ENCODE peak calls at places on chromosomes 12 and 14, in six cellular contexts. U is A549, Q is WTC11, R is H1, E is HepG2, B is endothelial cell of umbilical vein. Z is an unnamed sample.

GRCh38 chr14:78902010-78902623 is 731.9 kb downstream of the NRXN3 start:
- DNase-seq in U (no peak), Q (peak), R (peak), E (peak), B (peak), Z (peak)

GRCh38 chr14:69909831-69910550 is 30.8 kb downstream of the SMOC1 start:
- DNase-seq in U (no peak), Q (no peak), R (no peak), E (no peak), B (no peak), Z (no peak)

GRCh38 chr12:124233041-124233836 is 61.7 kb upstream of the RFLNA start:
- DNase-seq in U (no peak), Q (no peak), R (no peak), E (no peak), B (peak), Z (no peak)

GRCh38 chr14:44914849-44915248 is 46.9 kb downstream of the KLHL28 start:
- DNase-seq in U (no peak), Q (no peak), R (no peak), E (peak), B (no peak), Z (no peak)

GRCh38 chr12:32661706-32662105 is 17.4 kb upstream of the DNM1L start:
- DNase-seq in U (no peak), Q (no peak), R (peak), E (no peak), B (no peak), Z (no peak)

GRCh38 chr12:14959126-14959440 is 2.3 kb downstream of the ARHGDIB start:
- DNase-seq in U (no peak), Q (no peak), R (no peak), E (no peak), B (no peak), Z (no peak)

GRCh38 chr12:75635606-75636444 is 124.4 kb upstream of the KRR1 start:
- DNase-seq in U (peak), Q (no peak), R (no peak), E (peak), B (peak), Z (peak)

GRCh38 chr14:37864861-37865718 is 269.7 kb downstream of the TTC6 start:
- DNase-seq in U (no peak), Q (no peak), R (no peak), E (peak), B (no peak), Z (no peak)

GRCh38 chr14:92607702-92608429 is 94.3 kb downstream of the RIN3 start:
- DNase-seq in U (no peak), Q (no peak), R (no peak), E (no peak), B (peak), Z (no peak)

GRCh38 chr12:5768880-5769199 is 176.2 kb downstream of the ANO2 start:
- DNase-seq in U (no peak), Q (no peak), R (no peak), E (no peak), B (no peak), Z (no peak)

GRCh38 chr14:33016611-33017010 is 77.9 kb downstream of the NPAS3 start:
- DNase-seq in U (no peak), Q (no peak), R (no peak), E (no peak), B (no peak), Z (no peak)

GRCh38 chr14:68549966-68550705 is 242.7 kb downstream of the ZFP36L1 start:
- DNase-seq in U (no peak), Q (no peak), R (peak), E (no peak), B (peak), Z (no peak)

GRCh38 chr12:6925543-6926279 is 2.0 kb upstream of the ATN1 start:
- DNase-seq in U (peak), Q (peak), R (peak), E (no peak), B (peak), Z (no peak)

GRCh38 chr12:14024589-14024988 is 43.2 kb upstream of the GRIN2B start:
- DNase-seq in U (no peak), Q (no peak), R (no peak), E (no peak), B (no peak), Z (no peak)

GRCh38 chr12:91331371-91331770 is 148.8 kb upstream of the DCN start:
- DNase-seq in U (no peak), Q (no peak), R (no peak), E (no peak), B (no peak), Z (no peak)

GRCh38 chr14:105855246-105855892 is 329.0 kb downstream of the TMEM121 start:
- DNase-seq in U (no peak), Q (no peak), R (no peak), E (no peak), B (no peak), Z (no peak)

GRCh38 chr14:79161576-79161975 is 991.4 kb downstream of the NRXN3 start:
- DNase-seq in U (no peak), Q (peak), R (peak), E (no peak), B (peak), Z (no peak)

GRCh38 chr12:108832208-108832607 is 25.2 kb downstream of the SSH1 start:
- DNase-seq in U (no peak), Q (no peak), R (no peak), E (no peak), B (peak), Z (no peak)

GRCh38 chr12:108833757-108834472 is 23.5 kb downstream of the SSH1 start:
- DNase-seq in U (no peak), Q (no peak), R (no peak), E (no peak), B (no peak), Z (no peak)

GRCh38 chr12:108833355-108833733 is 24.0 kb downstream of the SSH1 start:
- DNase-seq in U (peak), Q (no peak), R (no peak), E (no peak), B (peak), Z (no peak)

GRCh38 chr12:108831309-108831991 is 25.9 kb downstream of the SSH1 start:
- DNase-seq in U (no peak), Q (no peak), R (no peak), E (no peak), B (no peak), Z (no peak)

GRCh38 chr12:108832730-108833354 is 24.5 kb downstream of the SSH1 start:
- DNase-seq in U (no peak), Q (no peak), R (no peak), E (no peak), B (peak), Z (no peak)
- TF ChIP-seq JUN in U (no peak), Q (no peak), R (no peak), E (no peak), B (peak), Z (no peak)

GRCh38 chr12:29796823-29797263 is 13.1 kb upstream of the TMTC1 start:
- DNase-seq in U (no peak), Q (no peak), R (no peak), E (no peak), B (peak), Z (no peak)
- TF ChIP-seq JUN in U (no peak), Q (no peak), R (no peak), E (no peak), B (peak), Z (no peak)

DNA sequence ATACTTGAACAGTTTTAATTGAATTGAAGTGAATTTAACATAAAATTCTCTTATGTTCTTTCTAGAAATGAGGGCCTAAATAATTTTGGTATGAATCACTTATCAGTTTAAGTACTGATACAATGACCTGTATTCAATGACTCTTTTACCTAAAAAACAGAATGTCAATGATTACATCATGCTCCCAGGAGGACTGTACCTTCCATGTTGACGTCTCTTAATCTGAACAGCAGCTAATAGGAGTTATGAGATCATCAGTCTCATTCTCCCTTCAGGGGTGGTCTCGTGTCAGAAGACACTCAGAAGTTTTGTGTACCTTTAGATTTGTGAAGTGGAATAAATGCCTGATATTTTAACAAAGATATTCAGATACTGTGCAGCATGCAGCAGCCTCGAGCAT is 206.3 kb downstream of the CNTN1 start:
- DNase-seq in U (no peak), Q (no peak), R (no peak), E (no peak), B (no peak), Z (no peak)
- TF ChIP-seq JUN in U (no peak), Q (no peak), R (no peak), E (no peak), B (no peak), Z (no peak)

GRCh38 chr12:78260976-78261375 is 430.3 kb downstream of the NAV3 start:
- DNase-seq in U (no peak), Q (no peak), R (no peak), E (no peak), B (no peak), Z (no peak)
- TF ChIP-seq JUN in U (no peak), Q (no peak), R (no peak), E (no peak), B (no peak), Z (no peak)

Z was measured in K562.